ENCODE peak calls at places on chromosomes 16 and 17, in ten cellular contexts. One of them, this sample, is unnamed.
A peak's percentile ranks its signal among the peaks of the same experiment; 100 is the strongest.

GRCh38 chr16:14193316-14193871 is 122.3 kb downstream of the MRTFB start:
- DNase-seq in heart right ventricle: no peak
- DNase-seq in heart left ventricle: no peak
- DNase-seq in astrocyte of the cerebellum: no peak
- DNase-seq in GM06990: peak; percentile 51
- DNase-seq in cardiac muscle cell: no peak
- DNase-seq in testis: no peak
- DNase-seq in GM12878: peak; percentile 21
- DNase-seq in psoas muscle: no peak
- DNase-seq in foreskin fibroblast: no peak
- DNase-seq in this sample: no peak

GRCh38 chr17:40445769-40446468 is 2.7 kb downstream of the IGFBP4 start:
- DNase-seq in heart right ventricle: no peak
- DNase-seq in heart left ventricle: no peak
- DNase-seq in astrocyte of the cerebellum: no peak
- DNase-seq in GM06990: no peak
- DNase-seq in cardiac muscle cell: no peak
- DNase-seq in testis: no peak
- DNase-seq in GM12878: no peak
- DNase-seq in psoas muscle: no peak
- DNase-seq in foreskin fibroblast: peak; percentile 54
- DNase-seq in this sample: no peak

GRCh38 chr16:54707813-54708212 is 222.9 kb upstream of the IRX5 start:
- DNase-seq in heart right ventricle: no peak
- DNase-seq in heart left ventricle: no peak
- DNase-seq in astrocyte of the cerebellum: no peak
- DNase-seq in GM06990: no peak
- DNase-seq in cardiac muscle cell: no peak
- DNase-seq in testis: no peak
- DNase-seq in GM12878: no peak
- DNase-seq in psoas muscle: no peak
- DNase-seq in foreskin fibroblast: no peak
- DNase-seq in this sample: no peak

GRCh38 chr16:70568601-70569217 is 45.1 kb downstream of the SF3B3 start:
- DNase-seq in heart right ventricle: no peak
- DNase-seq in heart left ventricle: no peak
- DNase-seq in astrocyte of the cerebellum: no peak
- DNase-seq in GM06990: no peak
- DNase-seq in cardiac muscle cell: no peak
- DNase-seq in testis: no peak
- DNase-seq in GM12878: no peak
- DNase-seq in psoas muscle: no peak
- DNase-seq in foreskin fibroblast: no peak
- DNase-seq in this sample: no peak

GRCh38 chr16:53605356-53605755 is 98.3 kb downstream of the RPGRIP1L start:
- DNase-seq in heart right ventricle: no peak
- DNase-seq in heart left ventricle: no peak
- DNase-seq in astrocyte of the cerebellum: no peak
- DNase-seq in GM06990: no peak
- DNase-seq in cardiac muscle cell: no peak
- DNase-seq in testis: no peak
- DNase-seq in GM12878: no peak
- DNase-seq in psoas muscle: no peak
- DNase-seq in foreskin fibroblast: no peak
- DNase-seq in this sample: no peak

GRCh38 chr16:71368958-71369357 is 10.4 kb downstream of the CALB2 start:
- DNase-seq in heart right ventricle: no peak
- DNase-seq in heart left ventricle: no peak
- DNase-seq in astrocyte of the cerebellum: no peak
- DNase-seq in GM06990: no peak
- DNase-seq in cardiac muscle cell: no peak
- DNase-seq in testis: no peak
- DNase-seq in GM12878: no peak
- DNase-seq in psoas muscle: no peak
- DNase-seq in foreskin fibroblast: no peak
- DNase-seq in this sample: no peak

GRCh38 chr16:982152-983043 is 828 bp downstream of the SOX8 start:
- DNase-seq in heart right ventricle: peak; percentile 10
- DNase-seq in heart left ventricle: no peak
- DNase-seq in astrocyte of the cerebellum: no peak
- DNase-seq in GM06990: no peak
- DNase-seq in cardiac muscle cell: peak; percentile 59
- DNase-seq in testis: no peak
- DNase-seq in GM12878: no peak
- DNase-seq in psoas muscle: no peak
- DNase-seq in foreskin fibroblast: peak; percentile 45
- DNase-seq in this sample: no peak

GRCh38 chr17:19024101-19025078 is 19.8 kb upstream of the FAM83G start:
- DNase-seq in heart right ventricle: no peak
- DNase-seq in heart left ventricle: peak; percentile 14
- DNase-seq in astrocyte of the cerebellum: no peak
- DNase-seq in GM06990: no peak
- DNase-seq in cardiac muscle cell: no peak
- DNase-seq in testis: no peak
- DNase-seq in GM12878: no peak
- DNase-seq in psoas muscle: peak; percentile 39
- DNase-seq in foreskin fibroblast: peak; percentile 43
- DNase-seq in this sample: no peak

GRCh38 chr17:80864751-80865150 is 126.9 kb upstream of the CHMP6 start:
- DNase-seq in heart right ventricle: no peak
- DNase-seq in heart left ventricle: no peak
- DNase-seq in astrocyte of the cerebellum: no peak
- DNase-seq in GM06990: no peak
- DNase-seq in cardiac muscle cell: no peak
- DNase-seq in testis: no peak
- DNase-seq in GM12878: no peak
- DNase-seq in psoas muscle: no peak
- DNase-seq in foreskin fibroblast: no peak
- DNase-seq in this sample: no peak

GRCh38 chr17:60231234-60231633 is 81.5 kb downstream of the CA4 start:
- DNase-seq in heart right ventricle: no peak
- DNase-seq in heart left ventricle: no peak
- DNase-seq in astrocyte of the cerebellum: peak; percentile 3
- DNase-seq in GM06990: no peak
- DNase-seq in cardiac muscle cell: peak; percentile 7
- DNase-seq in testis: no peak
- DNase-seq in GM12878: no peak
- DNase-seq in psoas muscle: no peak
- DNase-seq in foreskin fibroblast: peak; percentile 64
- DNase-seq in this sample: no peak

GRCh38 chr16:23712976-23713375 is at the start of gene ERN2:
- DNase-seq in heart right ventricle: no peak
- DNase-seq in heart left ventricle: no peak
- DNase-seq in astrocyte of the cerebellum: no peak
- DNase-seq in GM06990: no peak
- DNase-seq in cardiac muscle cell: no peak
- DNase-seq in testis: no peak
- DNase-seq in GM12878: no peak
- DNase-seq in psoas muscle: no peak
- DNase-seq in foreskin fibroblast: no peak
- DNase-seq in this sample: no peak

GRCh38 chr16:14401839-14402115 is 228.3 kb downstream of the PARN start:
- DNase-seq in heart right ventricle: peak; percentile 22
- DNase-seq in heart left ventricle: no peak
- DNase-seq in astrocyte of the cerebellum: peak; percentile 20
- DNase-seq in GM06990: no peak
- DNase-seq in cardiac muscle cell: no peak
- DNase-seq in testis: peak; percentile 27
- DNase-seq in GM12878: no peak
- DNase-seq in psoas muscle: peak; percentile 58
- DNase-seq in foreskin fibroblast: no peak
- DNase-seq in this sample: no peak

GRCh38 chr16:89944773-89945172 is 3.8 kb upstream of the DEF8 start:
- DNase-seq in heart right ventricle: no peak
- DNase-seq in heart left ventricle: peak; percentile 3
- DNase-seq in astrocyte of the cerebellum: no peak
- DNase-seq in GM06990: peak; percentile 49
- DNase-seq in cardiac muscle cell: no peak
- DNase-seq in testis: no peak
- DNase-seq in GM12878: peak; percentile 32
- DNase-seq in psoas muscle: no peak
- DNase-seq in foreskin fibroblast: no peak
- DNase-seq in this sample: no peak

GRCh38 chr16:28567292-28567691 is 13.6 kb downstream of the SGF29 start:
- DNase-seq in heart right ventricle: no peak
- DNase-seq in heart left ventricle: no peak
- DNase-seq in astrocyte of the cerebellum: no peak
- DNase-seq in GM06990: no peak
- DNase-seq in cardiac muscle cell: no peak
- DNase-seq in testis: no peak
- DNase-seq in GM12878: no peak
- DNase-seq in psoas muscle: no peak
- DNase-seq in foreskin fibroblast: no peak
- DNase-seq in this sample: no peak

DNA sequence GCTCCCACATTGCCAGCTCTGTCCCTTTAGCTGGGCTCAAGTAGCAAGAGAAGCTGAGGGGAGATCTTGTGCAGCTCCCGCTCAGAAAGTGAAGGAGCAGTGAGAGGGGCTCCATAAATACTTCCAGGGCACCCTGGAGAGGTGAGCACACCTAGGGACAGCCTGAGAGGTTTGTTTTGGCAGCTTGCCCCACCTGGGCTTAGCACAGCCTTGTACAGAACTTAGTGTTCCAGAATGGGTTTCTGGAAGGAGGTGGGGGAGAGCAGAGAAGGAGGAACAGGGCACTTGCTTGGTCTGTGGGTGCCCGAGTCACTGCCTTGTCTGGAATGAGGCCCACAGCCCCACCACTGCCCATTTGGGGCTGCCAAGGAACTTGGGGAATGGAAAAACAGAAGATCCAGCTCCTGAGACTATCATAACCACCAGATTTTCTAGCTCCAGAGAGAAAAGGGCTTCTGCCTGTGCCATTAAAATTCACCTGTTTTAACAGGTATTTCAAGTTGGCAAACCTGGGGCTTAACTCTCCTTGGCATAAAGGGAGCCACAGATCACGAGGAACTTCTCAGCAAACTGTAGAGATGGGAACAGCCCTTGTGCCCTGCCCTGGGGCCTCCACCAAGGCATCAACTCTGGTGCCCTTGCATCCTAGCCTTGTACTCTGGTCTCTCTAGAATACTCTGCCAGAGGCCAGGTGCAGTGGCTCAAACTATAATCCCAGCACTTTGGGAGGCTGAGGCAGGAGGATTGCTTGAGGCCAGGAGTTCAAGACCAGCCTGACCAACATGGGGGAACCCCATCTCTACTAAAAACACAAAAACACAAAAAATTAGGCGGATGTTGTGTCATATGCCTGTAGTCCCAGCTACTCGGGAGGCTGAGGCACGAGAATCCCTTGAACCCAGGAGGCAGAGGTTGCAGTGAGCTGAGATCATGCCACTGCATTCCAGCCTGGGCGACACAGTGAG is 1.9 kb downstream of the PRR15L start:
- DNase-seq in heart right ventricle: no peak
- DNase-seq in heart left ventricle: no peak
- DNase-seq in astrocyte of the cerebellum: no peak
- DNase-seq in GM06990: no peak
- DNase-seq in cardiac muscle cell: no peak
- DNase-seq in testis: no peak
- DNase-seq in GM12878: no peak
- DNase-seq in psoas muscle: no peak
- DNase-seq in foreskin fibroblast: no peak
- DNase-seq in this sample: peak; percentile 94
- H3K4me3 ChIP-seq in heart right ventricle: no peak overlapping the region
- H3K4me3 ChIP-seq in heart left ventricle: no peak overlapping the region
- H3K4me3 ChIP-seq in astrocyte of the cerebellum: no peak overlapping the region
- H3K4me3 ChIP-seq in GM06990: no peak overlapping the region
- H3K4me3 ChIP-seq in cardiac muscle cell: no peak overlapping the region
- H3K4me3 ChIP-seq in testis: no peak overlapping the region
- H3K4me3 ChIP-seq in GM12878: no peak overlapping the region
- H3K4me3 ChIP-seq in psoas muscle: no peak overlapping the region
- H3K4me3 ChIP-seq in foreskin fibroblast: no peak overlapping the region
- H3K4me3 ChIP-seq in this sample: peak overlapping the region; percentile 18

GRCh38 chr17:73953206-73954033 is 250.1 kb upstream of the RPL38 start:
- DNase-seq in heart right ventricle: no peak
- DNase-seq in heart left ventricle: no peak
- DNase-seq in astrocyte of the cerebellum: no peak
- DNase-seq in GM06990: no peak
- DNase-seq in cardiac muscle cell: no peak
- DNase-seq in testis: no peak
- DNase-seq in GM12878: no peak
- DNase-seq in psoas muscle: no peak
- DNase-seq in foreskin fibroblast: no peak
- DNase-seq in this sample: no peak
- H3K4me3 ChIP-seq in heart right ventricle: no peak overlapping the region
- H3K4me3 ChIP-seq in heart left ventricle: no peak overlapping the region
- H3K4me3 ChIP-seq in astrocyte of the cerebellum: no peak overlapping the region
- H3K4me3 ChIP-seq in GM06990: no peak overlapping the region
- H3K4me3 ChIP-seq in cardiac muscle cell: peak overlapping the region; percentile 21
- H3K4me3 ChIP-seq in testis: peak overlapping the region; percentile 56
- H3K4me3 ChIP-seq in GM12878: no peak overlapping the region
- H3K4me3 ChIP-seq in psoas muscle: no peak overlapping the region
- H3K4me3 ChIP-seq in foreskin fibroblast: no peak overlapping the region
- H3K4me3 ChIP-seq in this sample: no peak overlapping the region

GRCh38 chr17:63780928-63781327 is 7.0 kb downstream of the DDX42 start:
- DNase-seq in heart right ventricle: no peak
- DNase-seq in heart left ventricle: no peak
- DNase-seq in astrocyte of the cerebellum: no peak
- DNase-seq in GM06990: no peak
- DNase-seq in cardiac muscle cell: no peak
- DNase-seq in testis: no peak
- DNase-seq in GM12878: no peak
- DNase-seq in psoas muscle: no peak
- DNase-seq in foreskin fibroblast: no peak
- DNase-seq in this sample: no peak
- H3K4me3 ChIP-seq in heart right ventricle: no peak overlapping the region
- H3K4me3 ChIP-seq in heart left ventricle: no peak overlapping the region
- H3K4me3 ChIP-seq in astrocyte of the cerebellum: no peak overlapping the region
- H3K4me3 ChIP-seq in GM06990: no peak overlapping the region
- H3K4me3 ChIP-seq in cardiac muscle cell: no peak overlapping the region
- H3K4me3 ChIP-seq in testis: no peak overlapping the region
- H3K4me3 ChIP-seq in GM12878: no peak overlapping the region
- H3K4me3 ChIP-seq in psoas muscle: no peak overlapping the region
- H3K4me3 ChIP-seq in foreskin fibroblast: no peak overlapping the region
- H3K4me3 ChIP-seq in this sample: no peak overlapping the region

DNA sequence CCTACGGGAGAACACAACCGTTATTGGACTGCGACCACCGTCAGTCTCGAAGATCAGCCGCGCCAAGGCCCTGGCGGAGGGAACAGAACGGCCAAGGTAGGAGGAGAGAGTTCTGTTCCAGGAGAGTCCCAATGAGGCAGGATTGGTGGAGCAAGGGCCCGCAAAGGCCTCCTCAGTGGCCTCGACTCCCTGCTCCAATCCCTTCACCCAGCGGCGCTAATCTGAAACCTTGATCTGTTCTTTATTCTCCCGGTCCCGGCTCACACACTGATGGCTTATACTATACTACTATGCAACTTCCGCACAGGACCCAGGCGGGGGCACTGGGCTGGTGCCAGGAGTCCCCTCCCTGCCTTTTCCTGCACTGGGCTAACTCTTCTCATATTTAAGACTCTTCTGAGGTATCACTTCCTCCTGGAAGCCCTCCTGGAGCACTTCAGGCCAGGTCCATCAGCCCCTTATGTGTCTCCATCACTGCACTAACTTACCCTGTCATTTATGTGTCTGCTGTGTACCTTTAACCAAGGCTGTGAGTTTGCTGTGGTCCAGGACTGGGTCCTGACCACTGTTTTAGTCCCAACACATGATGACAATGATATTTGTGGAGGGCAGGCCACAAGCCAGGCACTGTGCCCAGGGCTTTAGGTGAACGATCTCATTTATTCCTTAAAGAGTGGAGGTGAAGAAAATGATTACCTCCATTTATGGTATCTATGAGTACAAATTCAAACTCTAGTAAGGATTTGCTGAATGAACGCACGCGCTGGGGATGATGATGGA is 6.9 kb downstream of the CCDC102A start:
- DNase-seq in heart right ventricle: no peak
- DNase-seq in heart left ventricle: no peak
- DNase-seq in astrocyte of the cerebellum: no peak
- DNase-seq in GM06990: no peak
- DNase-seq in cardiac muscle cell: no peak
- DNase-seq in testis: no peak
- DNase-seq in GM12878: no peak
- DNase-seq in psoas muscle: peak; percentile 30
- DNase-seq in foreskin fibroblast: no peak
- DNase-seq in this sample: no peak
- H3K4me3 ChIP-seq in heart right ventricle: no peak overlapping the region
- H3K4me3 ChIP-seq in heart left ventricle: no peak overlapping the region
- H3K4me3 ChIP-seq in astrocyte of the cerebellum: no peak overlapping the region
- H3K4me3 ChIP-seq in GM06990: no peak overlapping the region
- H3K4me3 ChIP-seq in cardiac muscle cell: no peak overlapping the region
- H3K4me3 ChIP-seq in testis: peak overlapping the region; percentile 31
- H3K4me3 ChIP-seq in GM12878: peak overlapping the region; percentile 17
- H3K4me3 ChIP-seq in psoas muscle: no peak overlapping the region
- H3K4me3 ChIP-seq in foreskin fibroblast: no peak overlapping the region
- H3K4me3 ChIP-seq in this sample: no peak overlapping the region